ENCODE peak calls at places on chromosomes 2 and 18, in seven cellular contexts. X is OCI-LY7, S is amygdala, C is T-helper 17 cell, N is GM23248, F is nucleus accumbens, K is cardiac septum. Q is an unnamed sample.

GRCh38 chr2:36329746-36330145 is 25.8 kb upstream of the CRIM1 start:
- DNase-seq in N (peak; percentile 89), S (no peak), C (no peak), F (no peak), X (no peak), K (no peak), Q (no peak)

GRCh38 chr2:10267551-10268465 is 34.9 kb upstream of the HPCAL1 start:
- DNase-seq in C (no peak), S (no peak), F (no peak), N (no peak), X (no peak), K (peak; percentile 73), Q (no peak)

GRCh38 chr18:23887035-23887434 is 127.5 kb upstream of the TTC39C start:
- DNase-seq in X (no peak), S (no peak), C (no peak), F (no peak), N (no peak), K (no peak), Q (peak; percentile 44)

GRCh38 chr18:35026407-35027061 is 14.7 kb upstream of the MAPRE2 start:
- DNase-seq in C (no peak), S (no peak), X (peak; percentile 35), K (no peak), N (no peak), F (no peak), Q (no peak)

GRCh38 chr18:62001396-62001795 is 108.6 kb upstream of the RNF152 start:
- DNase-seq in F (no peak), K (no peak), S (no peak), C (no peak), X (no peak), N (no peak), Q (no peak)

GRCh38 chr2:121309801-121310200 is 24.8 kb upstream of the TFCP2L1 start:
- DNase-seq in K (no peak), N (no peak), X (no peak), C (no peak), F (no peak), S (no peak), Q (no peak)

GRCh38 chr2:96152301-96153165 is 7.3 kb upstream of the DUSP2 start:
- DNase-seq in F (no peak), K (peak; percentile 63), C (no peak), X (peak; percentile 35), S (no peak), N (no peak), Q (no peak)

GRCh38 chr18:73741946-73742345 is 405.7 kb downstream of the FBXO15 start:
- DNase-seq in X (no peak), C (no peak), N (peak; percentile 44), K (no peak), F (no peak), S (no peak), Q (no peak)

GRCh38 chr2:190810981-190811587 is 69.5 kb upstream of the GLS start:
- DNase-seq in N (no peak), K (no peak), S (no peak), X (no peak), F (no peak), C (no peak), Q (no peak)

GRCh38 chr2:111986116-111986900 is 68.8 kb upstream of the TMEM87B start:
- DNase-seq in X (no peak), K (no peak), F (no peak), N (peak; percentile 24), C (no peak), S (no peak), Q (no peak)

GRCh38 chr2:62010632-62011276 is 105.3 kb downstream of the COMMD1 start:
- DNase-seq in N (no peak), F (no peak), X (peak; percentile 35), C (no peak), K (no peak), S (no peak), Q (no peak)

GRCh38 chr2:167331636-167332232 is 443.5 kb downstream of the XIRP2 start:
- DNase-seq in C (no peak), X (no peak), S (no peak), K (no peak), N (peak; percentile 13), F (no peak), Q (no peak)

GRCh38 chr2:134583997-134584520 is 134.7 kb downstream of the TMEM163 start:
- DNase-seq in S (no peak), N (no peak), X (no peak), C (no peak), K (no peak), F (no peak), Q (no peak)

GRCh38 chr2:232447638-232448472 is 8.1 kb upstream of the ALPI start:
- DNase-seq in F (no peak), X (no peak), K (no peak), C (no peak), N (no peak), S (no peak), Q (no peak)

GRCh38 chr18:8868779-8869415 is 163.5 kb downstream of the MTCL1 start:
- DNase-seq in N (no peak), K (no peak), C (no peak), S (no peak), F (no peak), X (no peak), Q (no peak)

GRCh38 chr2:10572693-10573092 is 117.1 kb downstream of the NOL10 start:
- DNase-seq in X (no peak), C (no peak), N (no peak), K (no peak), S (no peak), F (no peak), Q (no peak)

GRCh38 chr2:1010373-1011017 is 59.8 kb downstream of the SNTG2 start:
- DNase-seq in S (no peak), F (no peak), C (no peak), X (no peak), N (no peak), K (no peak), Q (peak; percentile 72)

GRCh38 chr2:85394256-85394655 is 15.9 kb downstream of the CAPG start:
- DNase-seq in F (no peak), N (no peak), S (no peak), K (no peak), X (no peak), C (no peak), Q (no peak)

GRCh38 chr18:35616664-35617423 is 35.3 kb downstream of the GALNT1 start:
- DNase-seq in S (no peak), F (no peak), X (peak; percentile 70), K (peak; percentile 80), C (peak; percentile 24), N (peak; percentile 76), Q (no peak)

GRCh38 chr18:76394780-76395476 is 100.1 kb downstream of the ZNF516 start:
- DNase-seq in K (no peak), S (no peak), F (no peak), N (peak; percentile 82), X (no peak), C (no peak), Q (no peak)

GRCh38 chr2:101811226-101812015 is 113.9 kb downstream of the MAP4K4 start:
- DNase-seq in K (no peak), C (no peak), S (no peak), X (no peak), F (no peak), N (no peak), Q (no peak)

GRCh38 chr18:50194623-50195532 is at the start of gene MYO5B:
- DNase-seq in C (no peak), X (peak; percentile 10), F (no peak), K (no peak), N (peak; percentile 5), S (no peak), Q (peak; percentile 64)

GRCh38 chr2:62570861-62571698 is 65.1 kb upstream of the TMEM17 start:
- DNase-seq in S (no peak), F (no peak), C (no peak), X (no peak), N (peak; percentile 49), K (no peak), Q (no peak)

GRCh38 chr18:79617521-79618500 is 61.8 kb upstream of the CTDP1 start:
- DNase-seq in K (peak; percentile 54), N (no peak), C (no peak), X (no peak), F (no peak), S (no peak), Q (no peak)

GRCh38 chr2:10559101-10559500 is 111.0 kb upstream of the ODC1 start:
- DNase-seq in N (no peak), K (no peak), F (no peak), C (no peak), X (no peak), S (no peak), Q (no peak)